ENCODE peak calls at places on chromosomes 7 and 10, in eight cellular contexts. One of them, this sample, is unnamed.

GRCh38 chr7:84107259-84107658 is 87.3 kb downstream of the SEMA3A start:
- DNase-seq in activated CD8-positive, alpha-beta memory T cell treated with anti-CD3 and anti-CD28 coated beads for 4 hours: no peak
- DNase-seq in NCI-H1417 treated with DMSO at 0.1 percent for 48 hours: no peak
- DNase-seq in tibial artery: no peak
- DNase-seq in endothelial cell: no peak
- DNase-seq in PC-3: no peak
- DNase-seq in HS-27A: no peak
- DNase-seq in NCI-H1048: no peak
- DNase-seq in this sample: no peak

GRCh38 chr10:120172371-120172770 is 279.8 kb downstream of the SEC23IP start:
- DNase-seq in activated CD8-positive, alpha-beta memory T cell treated with anti-CD3 and anti-CD28 coated beads for 4 hours: no peak
- DNase-seq in NCI-H1417 treated with DMSO at 0.1 percent for 48 hours: no peak
- DNase-seq in tibial artery: no peak
- DNase-seq in endothelial cell: no peak
- DNase-seq in PC-3: peak
- DNase-seq in HS-27A: no peak
- DNase-seq in NCI-H1048: no peak
- DNase-seq in this sample: no peak

GRCh38 chr7:159012353-159013069 is 132.2 kb downstream of the VIPR2 start:
- DNase-seq in activated CD8-positive, alpha-beta memory T cell treated with anti-CD3 and anti-CD28 coated beads for 4 hours: no peak
- DNase-seq in NCI-H1417 treated with DMSO at 0.1 percent for 48 hours: no peak
- DNase-seq in tibial artery: peak
- DNase-seq in endothelial cell: no peak
- DNase-seq in PC-3: peak
- DNase-seq in HS-27A: no peak
- DNase-seq in NCI-H1048: no peak
- DNase-seq in this sample: no peak

GRCh38 chr10:125171402-125172316 is 11.3 kb upstream of the CTBP2 start:
- DNase-seq in activated CD8-positive, alpha-beta memory T cell treated with anti-CD3 and anti-CD28 coated beads for 4 hours: no peak
- DNase-seq in NCI-H1417 treated with DMSO at 0.1 percent for 48 hours: no peak
- DNase-seq in tibial artery: no peak
- DNase-seq in endothelial cell: no peak
- DNase-seq in PC-3: no peak
- DNase-seq in HS-27A: no peak
- DNase-seq in NCI-H1048: no peak
- DNase-seq in this sample: no peak

GRCh38 chr7:18520450-18521235 is 25.1 kb downstream of the HDAC9 start:
- DNase-seq in activated CD8-positive, alpha-beta memory T cell treated with anti-CD3 and anti-CD28 coated beads for 4 hours: no peak
- DNase-seq in NCI-H1417 treated with DMSO at 0.1 percent for 48 hours: no peak
- DNase-seq in tibial artery: no peak
- DNase-seq in endothelial cell: no peak
- DNase-seq in PC-3: peak
- DNase-seq in HS-27A: no peak
- DNase-seq in NCI-H1048: no peak
- DNase-seq in this sample: no peak

GRCh38 chr10:126736737-126737136 is 66.2 kb upstream of the C10orf90 start:
- DNase-seq in activated CD8-positive, alpha-beta memory T cell treated with anti-CD3 and anti-CD28 coated beads for 4 hours: no peak
- DNase-seq in NCI-H1417 treated with DMSO at 0.1 percent for 48 hours: no peak
- DNase-seq in tibial artery: no peak
- DNase-seq in endothelial cell: no peak
- DNase-seq in PC-3: no peak
- DNase-seq in HS-27A: no peak
- DNase-seq in NCI-H1048: no peak
- DNase-seq in this sample: no peak

GRCh38 chr10:98892523-98892922 is 343.1 kb downstream of the HPSE2 start:
- DNase-seq in activated CD8-positive, alpha-beta memory T cell treated with anti-CD3 and anti-CD28 coated beads for 4 hours: no peak
- DNase-seq in NCI-H1417 treated with DMSO at 0.1 percent for 48 hours: no peak
- DNase-seq in tibial artery: no peak
- DNase-seq in endothelial cell: no peak
- DNase-seq in PC-3: no peak
- DNase-seq in HS-27A: no peak
- DNase-seq in NCI-H1048: no peak
- DNase-seq in this sample: no peak

GRCh38 chr7:120827719-120828118 is 30.2 kb downstream of the TSPAN12 start:
- DNase-seq in activated CD8-positive, alpha-beta memory T cell treated with anti-CD3 and anti-CD28 coated beads for 4 hours: no peak
- DNase-seq in NCI-H1417 treated with DMSO at 0.1 percent for 48 hours: no peak
- DNase-seq in tibial artery: no peak
- DNase-seq in endothelial cell: no peak
- DNase-seq in PC-3: no peak
- DNase-seq in HS-27A: no peak
- DNase-seq in NCI-H1048: no peak
- DNase-seq in this sample: no peak

GRCh38 chr10:11742009-11742778 is at the start of gene ECHDC3:
- DNase-seq in activated CD8-positive, alpha-beta memory T cell treated with anti-CD3 and anti-CD28 coated beads for 4 hours: peak
- DNase-seq in NCI-H1417 treated with DMSO at 0.1 percent for 48 hours: no peak
- DNase-seq in tibial artery: no peak
- DNase-seq in endothelial cell: peak
- DNase-seq in PC-3: no peak
- DNase-seq in HS-27A: no peak
- DNase-seq in NCI-H1048: no peak
- DNase-seq in this sample: no peak

GRCh38 chr10:5960070-5960972 is 17.0 kb downstream of the IL15RA start:
- DNase-seq in activated CD8-positive, alpha-beta memory T cell treated with anti-CD3 and anti-CD28 coated beads for 4 hours: no peak
- DNase-seq in NCI-H1417 treated with DMSO at 0.1 percent for 48 hours: no peak
- DNase-seq in tibial artery: no peak
- DNase-seq in endothelial cell: no peak
- DNase-seq in PC-3: no peak
- DNase-seq in HS-27A: no peak
- DNase-seq in NCI-H1048: no peak
- DNase-seq in this sample: no peak

GRCh38 chr10:59285073-59285472 is 77.3 kb downstream of the FAM13C start:
- DNase-seq in activated CD8-positive, alpha-beta memory T cell treated with anti-CD3 and anti-CD28 coated beads for 4 hours: no peak
- DNase-seq in NCI-H1417 treated with DMSO at 0.1 percent for 48 hours: no peak
- DNase-seq in tibial artery: no peak
- DNase-seq in endothelial cell: no peak
- DNase-seq in PC-3: no peak
- DNase-seq in HS-27A: no peak
- DNase-seq in NCI-H1048: no peak
- DNase-seq in this sample: no peak

GRCh38 chr7:47759056-47759706 is 177.3 kb upstream of the TNS3 start:
- DNase-seq in activated CD8-positive, alpha-beta memory T cell treated with anti-CD3 and anti-CD28 coated beads for 4 hours: no peak
- DNase-seq in NCI-H1417 treated with DMSO at 0.1 percent for 48 hours: no peak
- DNase-seq in tibial artery: no peak
- DNase-seq in endothelial cell: no peak
- DNase-seq in PC-3: peak
- DNase-seq in HS-27A: no peak
- DNase-seq in NCI-H1048: no peak
- DNase-seq in this sample: no peak

GRCh38 chr7:115618676-115619075 is 411.9 kb downstream of the TFEC start:
- DNase-seq in activated CD8-positive, alpha-beta memory T cell treated with anti-CD3 and anti-CD28 coated beads for 4 hours: no peak
- DNase-seq in NCI-H1417 treated with DMSO at 0.1 percent for 48 hours: no peak
- DNase-seq in tibial artery: no peak
- DNase-seq in endothelial cell: no peak
- DNase-seq in PC-3: peak
- DNase-seq in HS-27A: peak
- DNase-seq in NCI-H1048: no peak
- DNase-seq in this sample: no peak

GRCh38 chr7:72196176-72196575 is 216.0 kb downstream of the CALN1 start:
- DNase-seq in activated CD8-positive, alpha-beta memory T cell treated with anti-CD3 and anti-CD28 coated beads for 4 hours: no peak
- DNase-seq in NCI-H1417 treated with DMSO at 0.1 percent for 48 hours: no peak
- DNase-seq in tibial artery: no peak
- DNase-seq in endothelial cell: no peak
- DNase-seq in PC-3: no peak
- DNase-seq in HS-27A: no peak
- DNase-seq in NCI-H1048: no peak
- DNase-seq in this sample: no peak

GRCh38 chr7:82559203-82559805 is 115.7 kb upstream of the CACNA2D1 start:
- DNase-seq in activated CD8-positive, alpha-beta memory T cell treated with anti-CD3 and anti-CD28 coated beads for 4 hours: no peak
- DNase-seq in NCI-H1417 treated with DMSO at 0.1 percent for 48 hours: peak
- DNase-seq in tibial artery: no peak
- DNase-seq in endothelial cell: peak
- DNase-seq in PC-3: no peak
- DNase-seq in HS-27A: no peak
- DNase-seq in NCI-H1048: no peak
- DNase-seq in this sample: peak

GRCh38 chr7:101018271-101019167 is 1.4 kb upstream of the MUC17 start:
- DNase-seq in activated CD8-positive, alpha-beta memory T cell treated with anti-CD3 and anti-CD28 coated beads for 4 hours: no peak
- DNase-seq in NCI-H1417 treated with DMSO at 0.1 percent for 48 hours: no peak
- DNase-seq in tibial artery: no peak
- DNase-seq in endothelial cell: no peak
- DNase-seq in PC-3: no peak
- DNase-seq in HS-27A: no peak
- DNase-seq in NCI-H1048: no peak
- DNase-seq in this sample: peak

GRCh38 chr10:31280972-31281371 is 38.0 kb upstream of the ZEB1 start:
- DNase-seq in activated CD8-positive, alpha-beta memory T cell treated with anti-CD3 and anti-CD28 coated beads for 4 hours: no peak
- DNase-seq in NCI-H1417 treated with DMSO at 0.1 percent for 48 hours: no peak
- DNase-seq in tibial artery: no peak
- DNase-seq in endothelial cell: no peak
- DNase-seq in PC-3: no peak
- DNase-seq in HS-27A: no peak
- DNase-seq in NCI-H1048: no peak
- DNase-seq in this sample: no peak

GRCh38 chr10:44962870-44963738 is 3.5 kb downstream of the RASSF4 start:
- DNase-seq in activated CD8-positive, alpha-beta memory T cell treated with anti-CD3 and anti-CD28 coated beads for 4 hours: no peak
- DNase-seq in NCI-H1417 treated with DMSO at 0.1 percent for 48 hours: no peak
- DNase-seq in tibial artery: peak
- DNase-seq in endothelial cell: no peak
- DNase-seq in PC-3: no peak
- DNase-seq in HS-27A: no peak
- DNase-seq in NCI-H1048: no peak
- DNase-seq in this sample: no peak

GRCh38 chr10:27446091-27446918 is 57.8 kb upstream of the RAB18 start:
- DNase-seq in activated CD8-positive, alpha-beta memory T cell treated with anti-CD3 and anti-CD28 coated beads for 4 hours: no peak
- DNase-seq in NCI-H1417 treated with DMSO at 0.1 percent for 48 hours: peak
- DNase-seq in tibial artery: no peak
- DNase-seq in endothelial cell: no peak
- DNase-seq in PC-3: peak
- DNase-seq in HS-27A: no peak
- DNase-seq in NCI-H1048: peak
- DNase-seq in this sample: peak

GRCh38 chr10:10830316-10831061 is 187.2 kb upstream of the CELF2 start:
- DNase-seq in activated CD8-positive, alpha-beta memory T cell treated with anti-CD3 and anti-CD28 coated beads for 4 hours: no peak
- DNase-seq in NCI-H1417 treated with DMSO at 0.1 percent for 48 hours: no peak
- DNase-seq in tibial artery: no peak
- DNase-seq in endothelial cell: no peak
- DNase-seq in PC-3: peak
- DNase-seq in HS-27A: no peak
- DNase-seq in NCI-H1048: no peak
- DNase-seq in this sample: no peak

GRCh38 chr10:78861456-78862327 is 207.1 kb upstream of the ZMIZ1 start:
- DNase-seq in activated CD8-positive, alpha-beta memory T cell treated with anti-CD3 and anti-CD28 coated beads for 4 hours: no peak
- DNase-seq in NCI-H1417 treated with DMSO at 0.1 percent for 48 hours: no peak
- DNase-seq in tibial artery: no peak
- DNase-seq in endothelial cell: no peak
- DNase-seq in PC-3: peak
- DNase-seq in HS-27A: no peak
- DNase-seq in NCI-H1048: no peak
- DNase-seq in this sample: no peak

GRCh38 chr7:41403291-41403690 is 299.6 kb downstream of the INHBA start:
- DNase-seq in activated CD8-positive, alpha-beta memory T cell treated with anti-CD3 and anti-CD28 coated beads for 4 hours: no peak
- DNase-seq in NCI-H1417 treated with DMSO at 0.1 percent for 48 hours: no peak
- DNase-seq in tibial artery: no peak
- DNase-seq in endothelial cell: no peak
- DNase-seq in PC-3: peak
- DNase-seq in HS-27A: no peak
- DNase-seq in NCI-H1048: no peak
- DNase-seq in this sample: no peak

GRCh38 chr7:89477991-89478390 is 676.3 kb upstream of the STEAP1 start:
- DNase-seq in activated CD8-positive, alpha-beta memory T cell treated with anti-CD3 and anti-CD28 coated beads for 4 hours: no peak
- DNase-seq in NCI-H1417 treated with DMSO at 0.1 percent for 48 hours: no peak
- DNase-seq in tibial artery: no peak
- DNase-seq in endothelial cell: no peak
- DNase-seq in PC-3: no peak
- DNase-seq in HS-27A: no peak
- DNase-seq in NCI-H1048: no peak
- DNase-seq in this sample: no peak

GRCh38 chr10:104256335-104257080 is 1.8 kb downstream of the GSTO1 start:
- DNase-seq in activated CD8-positive, alpha-beta memory T cell treated with anti-CD3 and anti-CD28 coated beads for 4 hours: no peak
- DNase-seq in NCI-H1417 treated with DMSO at 0.1 percent for 48 hours: peak
- DNase-seq in tibial artery: no peak
- DNase-seq in endothelial cell: no peak
- DNase-seq in PC-3: peak
- DNase-seq in HS-27A: no peak
- DNase-seq in NCI-H1048: no peak
- DNase-seq in this sample: no peak

GRCh38 chr7:158403013-158403821 is 184.4 kb downstream of the PTPRN2 start:
- DNase-seq in activated CD8-positive, alpha-beta memory T cell treated with anti-CD3 and anti-CD28 coated beads for 4 hours: no peak
- DNase-seq in NCI-H1417 treated with DMSO at 0.1 percent for 48 hours: no peak
- DNase-seq in tibial artery: no peak
- DNase-seq in endothelial cell: no peak
- DNase-seq in PC-3: no peak
- DNase-seq in HS-27A: no peak
- DNase-seq in NCI-H1048: no peak
- DNase-seq in this sample: no peak

GRCh38 chr7:36652431-36652830 is 71.9 kb downstream of the AOAH start:
- DNase-seq in activated CD8-positive, alpha-beta memory T cell treated with anti-CD3 and anti-CD28 coated beads for 4 hours: no peak
- DNase-seq in NCI-H1417 treated with DMSO at 0.1 percent for 48 hours: no peak
- DNase-seq in tibial artery: no peak
- DNase-seq in endothelial cell: no peak
- DNase-seq in PC-3: no peak
- DNase-seq in HS-27A: no peak
- DNase-seq in NCI-H1048: no peak
- DNase-seq in this sample: no peak

GRCh38 chr7:91569702-91570457 is 305.6 kb downstream of the FZD1 start:
- DNase-seq in activated CD8-positive, alpha-beta memory T cell treated with anti-CD3 and anti-CD28 coated beads for 4 hours: no peak
- DNase-seq in NCI-H1417 treated with DMSO at 0.1 percent for 48 hours: no peak
- DNase-seq in tibial artery: no peak
- DNase-seq in endothelial cell: no peak
- DNase-seq in PC-3: peak
- DNase-seq in HS-27A: no peak
- DNase-seq in NCI-H1048: no peak
- DNase-seq in this sample: no peak

GRCh38 chr7:64884085-64884912 is 18.8 kb upstream of the ZNF273 start:
- DNase-seq in activated CD8-positive, alpha-beta memory T cell treated with anti-CD3 and anti-CD28 coated beads for 4 hours: no peak
- DNase-seq in NCI-H1417 treated with DMSO at 0.1 percent for 48 hours: no peak
- DNase-seq in tibial artery: no peak
- DNase-seq in endothelial cell: no peak
- DNase-seq in PC-3: no peak
- DNase-seq in HS-27A: no peak
- DNase-seq in NCI-H1048: no peak
- DNase-seq in this sample: no peak

GRCh38 chr7:114206688-114207087 is 207.9 kb upstream of the FOXP2 start:
- DNase-seq in activated CD8-positive, alpha-beta memory T cell treated with anti-CD3 and anti-CD28 coated beads for 4 hours: no peak
- DNase-seq in NCI-H1417 treated with DMSO at 0.1 percent for 48 hours: no peak
- DNase-seq in tibial artery: no peak
- DNase-seq in endothelial cell: no peak
- DNase-seq in PC-3: no peak
- DNase-seq in HS-27A: no peak
- DNase-seq in NCI-H1048: no peak
- DNase-seq in this sample: no peak

GRCh38 chr10:72567884-72568283 is 58.0 kb downstream of the MICU1 start:
- DNase-seq in activated CD8-positive, alpha-beta memory T cell treated with anti-CD3 and anti-CD28 coated beads for 4 hours: no peak
- DNase-seq in NCI-H1417 treated with DMSO at 0.1 percent for 48 hours: no peak
- DNase-seq in tibial artery: no peak
- DNase-seq in endothelial cell: peak
- DNase-seq in PC-3: peak
- DNase-seq in HS-27A: peak
- DNase-seq in NCI-H1048: no peak
- DNase-seq in this sample: peak

GRCh38 chr10:124589491-124590006 is 127.9 kb downstream of the LHPP start:
- DNase-seq in activated CD8-positive, alpha-beta memory T cell treated with anti-CD3 and anti-CD28 coated beads for 4 hours: no peak
- DNase-seq in NCI-H1417 treated with DMSO at 0.1 percent for 48 hours: no peak
- DNase-seq in tibial artery: peak
- DNase-seq in endothelial cell: no peak
- DNase-seq in PC-3: no peak
- DNase-seq in HS-27A: no peak
- DNase-seq in NCI-H1048: no peak
- DNase-seq in this sample: no peak

GRCh38 chr10:71644307-71645180 is 75.0 kb downstream of the C10orf105 start:
- DNase-seq in activated CD8-positive, alpha-beta memory T cell treated with anti-CD3 and anti-CD28 coated beads for 4 hours: no peak
- DNase-seq in NCI-H1417 treated with DMSO at 0.1 percent for 48 hours: no peak
- DNase-seq in tibial artery: no peak
- DNase-seq in endothelial cell: no peak
- DNase-seq in PC-3: no peak
- DNase-seq in HS-27A: no peak
- DNase-seq in NCI-H1048: no peak
- DNase-seq in this sample: no peak